ENCODE peak calls at places on chromosomes 3 and 15, in eight cellular contexts. K is spleen, G is PC-9, Z is upper lobe of left lung, S is right lobe of liver, C is sigmoid colon, J is fibroblast of lung, U is hepatocyte. B is an unnamed sample.

GRCh38 chr15:78438595-78439285 is 724 bp downstream of the IREB2 start:
- DNase-seq in K (no peak), G (no peak), Z (no peak), S (no peak), C (no peak), J (peak; percentile 24), U (peak; percentile 59), B (no peak)

GRCh38 chr15:101445562-101446526 is 43.7 kb downstream of the PCSK6 start:
- DNase-seq in K (peak; percentile 74), G (no peak), Z (no peak), S (peak; percentile 75), C (peak; percentile 71), J (peak; percentile 18), U (peak; percentile 59), B (no peak)

GRCh38 chr3:50128001-50128400 is 27.1 kb upstream of the SEMA3F start:
- DNase-seq in K (peak; percentile 7), G (no peak), Z (no peak), S (no peak), C (no peak), J (no peak), U (no peak), B (no peak)

GRCh38 chr3:31247850-31248618 is 284.7 kb upstream of the STT3B start:
- DNase-seq in K (no peak), G (peak; percentile 47), Z (no peak), S (no peak), C (no peak), J (no peak), U (peak; percentile 45), B (no peak)

GRCh38 chr3:12187448-12188327 is 29.0 kb upstream of the TIMP4 start:
- DNase-seq in K (peak; percentile 84), G (peak; percentile 71), Z (peak; percentile 86), S (peak; percentile 69), C (no peak), J (peak; percentile 74), U (no peak), B (no peak)

GRCh38 chr3:37400945-37401344 is 226.6 kb upstream of the LRRFIP2 start:
- DNase-seq in K (no peak), G (no peak), Z (no peak), S (no peak), C (no peak), J (no peak), U (no peak), B (no peak)

GRCh38 chr3:24497942-24498341 is 3.3 kb upstream of the THRB start:
- DNase-seq in K (no peak), G (no peak), Z (no peak), S (no peak), C (no peak), J (no peak), U (no peak), B (no peak)

GRCh38 chr3:157122116-157122515 is 37.8 kb downstream of the CCNL1 start:
- DNase-seq in K (no peak), G (peak; percentile 99), Z (no peak), S (no peak), C (no peak), J (peak; percentile 90), U (peak; percentile 75), B (peak; percentile 96)

GRCh38 chr3:99134996-99135395 is 233.5 kb upstream of the DCBLD2 start:
- DNase-seq in K (no peak), G (no peak), Z (no peak), S (no peak), C (no peak), J (no peak), U (no peak), B (no peak)

GRCh38 chr3:159669024-159669476 is 319.6 kb upstream of the IL12A start:
- DNase-seq in K (no peak), G (no peak), Z (no peak), S (no peak), C (no peak), J (peak; percentile 64), U (peak; percentile 58), B (no peak)

GRCh38 chr15:29674661-29675533 is 147.4 kb downstream of the TJP1 start:
- DNase-seq in K (peak; percentile 70), G (no peak), Z (peak; percentile 92), S (peak; percentile 91), C (no peak), J (peak; percentile 34), U (peak; percentile 92), B (no peak)

GRCh38 chr15:28033443-28033842 is 65.7 kb downstream of the OCA2 start:
- DNase-seq in K (no peak), G (no peak), Z (no peak), S (no peak), C (no peak), J (no peak), U (no peak), B (no peak)

GRCh38 chr3:177340243-177340830 is 143.1 kb upstream of the TBL1XR1 start:
- DNase-seq in K (no peak), G (no peak), Z (no peak), S (no peak), C (no peak), J (no peak), U (no peak), B (no peak)

GRCh38 chr3:13495921-13496723 is 16.0 kb downstream of the HDAC11 start:
- DNase-seq in K (peak; percentile 88), G (peak; percentile 56), Z (no peak), S (peak; percentile 79), C (peak; percentile 92), J (peak; percentile 88), U (peak; percentile 90), B (peak; percentile 69)

GRCh38 chr15:63283126-63283525 is 5.7 kb downstream of the APH1B start:
- DNase-seq in K (peak; percentile 89), G (no peak), Z (no peak), S (peak; percentile 66), C (no peak), J (no peak), U (no peak), B (no peak)
- TF ChIP-seq CTCF in K (no peak), G (no peak), Z (no peak), S (no peak), C (no peak), J (no peak), U (no peak), B (no peak)

GRCh38 chr3:69239063-69239462 is 116.7 kb upstream of the LMOD3 start:
- DNase-seq in K (no peak), G (no peak), Z (no peak), S (no peak), C (no peak), J (no peak), U (no peak), B (no peak)
- H3K27ac ChIP-seq in K (peak overlapping the region; percentile 20), G (no peak overlapping the region), Z (peak overlapping the region; percentile 39), S (no peak overlapping the region), C (no peak overlapping the region), J (no peak overlapping the region), U (no peak overlapping the region), B (no peak overlapping the region)

GRCh38 chr3:120417272-120417911 is 33.4 kb downstream of the FSTL1 start:
- DNase-seq in K (peak; percentile 93), G (peak; percentile 91), Z (no peak), S (peak; percentile 89), C (peak; percentile 96), J (peak; percentile 99), U (peak; percentile 96), B (peak; percentile 97)
- H3K4me3 ChIP-seq in K (peak overlapping the region; percentile 68), G (peak overlapping the region; percentile 34), Z (peak overlapping the region; percentile 40), S (peak overlapping the region; percentile 7), C (peak overlapping the region; percentile 29), J (no peak overlapping the region), U (no peak overlapping the region), B (peak overlapping the region; percentile 32)

DNA sequence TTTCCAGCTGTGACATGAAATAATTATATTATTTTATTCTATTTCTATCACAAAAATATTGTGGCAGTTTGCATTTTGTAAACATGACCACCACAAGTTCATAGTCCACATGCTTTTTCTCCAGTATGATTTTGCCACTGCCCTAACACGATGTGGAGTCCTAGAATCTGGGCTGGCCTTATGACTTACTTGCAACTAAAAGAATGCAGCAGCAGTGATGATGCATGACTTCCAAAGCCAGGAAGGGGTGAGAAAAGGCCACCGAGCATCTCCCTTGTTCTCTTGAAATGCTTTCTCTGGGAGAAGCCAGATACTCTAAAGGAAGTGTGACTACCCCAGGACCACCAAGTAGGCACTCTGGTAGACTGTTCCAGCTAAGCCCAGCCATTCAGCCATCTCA is 191.6 kb upstream of the MRPL3 start:
- DNase-seq in K (no peak), G (no peak), Z (no peak), S (no peak), C (no peak), J (no peak), U (no peak), B (no peak)
- TF ChIP-seq CTCF in K (no peak), G (no peak), Z (no peak), S (no peak), C (no peak), J (no peak), U (no peak), B (no peak)